ENCODE peak calls at places on chromosomes 2 and 18, in five cellular contexts. E is body of pancreas, F is gastrocnemius medialis, V is right lobe of liver, J is heart right ventricle. X is an unnamed sample. For H3K4me1 and H3K36me3, the result is how much of the 10 kb centered on the place peaks cover.

GRCh38 chr2:183604065-183604464 is 479.8 kb downstream of the NUP35 start:
- DNase-seq in F (no peak), J (no peak), V (no peak), E (no peak), X (no peak)

GRCh38 chr2:74250189-74250631 is 51.8 kb downstream of the MTHFD2 start:
- DNase-seq in F (no peak), E (peak), V (peak), J (peak), X (no peak)

GRCh38 chr2:11635141-11635540 is 34.9 kb downstream of the NTSR2 start:
- DNase-seq in E (no peak), J (no peak), F (no peak), V (no peak), X (no peak)

GRCh38 chr2:54499666-54500065 is 43.5 kb downstream of the SPTBN1 start:
- DNase-seq in V (no peak), E (no peak), F (no peak), J (no peak), X (no peak)

GRCh38 chr18:43526436-43527150 is 249.3 kb upstream of the SYT4 start:
- DNase-seq in J (no peak), F (no peak), E (no peak), V (no peak), X (no peak)

GRCh38 chr2:239009001-239009961 is 161.4 kb downstream of the TWIST2 start:
- DNase-seq in J (no peak), F (no peak), E (no peak), V (no peak), X (peak)

GRCh38 chr18:36672437-36673344 is 156.1 kb downstream of the TPGS2 start:
- DNase-seq in J (no peak), E (peak), F (peak), V (no peak), X (no peak)

GRCh38 chr18:34624551-34624950 is 85.5 kb upstream of the DTNA start:
- DNase-seq in F (no peak), E (no peak), J (no peak), V (no peak), X (no peak)

GRCh38 chr18:78069784-78070664 is 820.4 kb downstream of the GALR1 start:
- DNase-seq in F (no peak), V (no peak), E (peak), J (no peak), X (no peak)

GRCh38 chr2:24351627-24351938 is 8.8 kb downstream of the ITSN2 start:
- DNase-seq in F (no peak), E (no peak), J (no peak), V (no peak), X (no peak)

DNA sequence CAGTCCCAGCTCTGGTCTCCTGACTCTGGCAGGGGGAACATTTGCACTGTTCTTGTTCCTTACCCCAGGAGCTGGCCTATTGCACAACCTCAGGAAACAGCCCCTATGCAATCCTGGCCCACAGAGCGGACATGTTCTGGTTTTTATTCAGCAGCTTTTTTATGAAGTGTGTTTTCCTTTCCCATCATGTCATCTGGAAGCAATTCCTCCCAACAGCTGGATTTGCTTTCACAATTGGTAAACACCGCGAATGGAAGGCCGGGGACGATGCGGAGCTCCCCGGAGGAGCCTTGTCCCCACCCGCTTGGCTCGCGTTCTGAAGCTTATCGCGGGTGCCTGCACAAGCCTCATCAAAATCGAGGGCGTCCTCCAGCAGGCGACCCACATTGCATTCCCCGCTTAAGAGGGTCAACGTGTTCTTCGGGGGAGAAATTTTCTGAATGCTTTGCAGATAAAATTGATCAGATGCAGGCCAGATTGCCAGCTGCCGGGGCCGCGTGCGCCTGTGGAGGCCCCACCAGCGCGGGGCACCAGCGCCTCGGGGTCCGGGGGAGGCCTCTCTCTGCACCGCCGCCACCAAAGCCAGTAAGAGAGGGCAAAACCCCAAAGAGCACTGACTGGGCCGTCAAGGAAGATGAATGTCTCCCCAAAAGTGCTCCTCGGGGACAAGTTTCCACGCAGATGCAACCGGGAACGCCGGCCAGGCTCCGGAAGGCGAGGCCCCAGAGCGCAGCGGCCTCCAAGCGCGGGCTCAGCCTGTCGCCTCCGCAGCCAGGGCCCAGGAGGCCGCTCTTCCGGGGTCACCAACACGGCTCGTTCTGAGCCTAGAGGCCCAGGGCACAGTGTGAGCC is 60.3 kb upstream of the SP3 start:
- DNase-seq in F (peak), E (peak), J (peak), V (no peak), X (peak)
- H3K27ac ChIP-seq in F (peak), E (peak), J (peak), V (peak), X (no peak)

DNA sequence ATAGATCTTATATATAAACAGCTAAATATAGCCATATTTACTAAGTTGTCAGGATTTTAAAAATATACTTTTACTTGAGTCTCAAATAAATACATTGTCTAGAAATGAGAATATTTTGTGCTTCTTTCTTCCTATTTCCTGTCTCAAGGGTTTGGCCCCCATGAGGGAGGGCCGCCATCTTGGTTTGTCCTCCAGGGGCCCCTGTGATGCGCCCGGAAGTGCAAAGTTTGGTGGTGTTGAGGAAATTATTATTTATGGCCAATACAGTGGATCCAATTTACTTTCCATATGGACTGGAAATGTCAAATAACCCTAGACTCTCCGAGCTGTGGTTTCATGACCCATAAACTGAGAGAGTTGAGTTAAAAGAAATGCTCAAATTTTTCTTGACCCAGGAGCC is 104.7 kb upstream of the OTOS start:
- DNase-seq in F (no peak), V (no peak), J (no peak), E (no peak), X (no peak)
- H3K4me1 ChIP-seq in F (under half), V (under half), J (under half), E (under half), X (under half)

GRCh38 chr2:189045836-189046235 is 71.7 kb downstream of the COL3A1 start:
- DNase-seq in J (no peak), E (no peak), F (no peak), V (no peak), X (no peak)
- H3K36me3 ChIP-seq in J (under half), E (under half), F (under half), V (under half), X (under half)

DNA sequence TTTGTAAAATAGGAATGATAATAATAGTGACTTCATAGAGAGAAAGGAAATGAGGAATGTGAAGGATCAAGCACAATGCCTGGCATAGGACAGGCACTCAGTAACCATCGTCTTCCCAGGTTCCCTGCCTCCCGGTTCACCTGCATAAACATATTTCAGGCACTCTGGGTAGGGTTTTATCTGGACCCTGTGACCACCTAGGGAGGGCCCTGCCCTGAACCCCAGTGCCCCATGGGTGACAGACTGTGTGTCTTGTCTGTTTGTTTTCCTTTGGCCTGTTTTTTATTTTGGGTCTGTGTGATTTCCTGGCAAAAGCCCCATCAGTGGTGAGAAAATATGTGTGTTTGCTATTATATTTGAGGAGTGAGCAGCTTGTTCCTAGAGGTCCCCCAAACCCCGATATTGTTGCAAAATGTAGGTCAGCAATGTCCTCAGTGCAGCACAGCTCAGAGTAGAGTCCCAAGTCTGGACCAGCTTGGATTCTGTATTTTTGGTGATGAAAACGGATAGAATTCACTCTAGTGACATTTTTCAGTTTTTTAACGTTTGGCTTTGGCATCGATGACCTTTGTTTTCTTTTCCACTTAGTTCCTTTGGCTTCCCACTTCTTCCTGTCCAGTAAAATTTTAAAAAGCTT is 9.6 kb upstream of the NT5C1B start:
- DNase-seq in V (peak), E (no peak), J (no peak), F (no peak), X (no peak)
- H3K27ac ChIP-seq in V (peak), E (no peak), J (no peak), F (no peak), X (no peak)

GRCh38 chr18:76446746-76447267 is 48.2 kb downstream of the ZNF516 start:
- DNase-seq in J (no peak), E (no peak), F (no peak), V (no peak), X (no peak)
- H3K4me1 ChIP-seq in J (half or more), E (under half), F (half or more), V (under half), X (under half)

GRCh38 chr18:29838556-29838955 is 1204.0 kb downstream of the DSC3 start:
- DNase-seq in E (no peak), F (no peak), J (no peak), V (no peak), X (no peak)
- H3K36me3 ChIP-seq in E (under half), F (under half), J (under half), V (under half), X (under half)

GRCh38 chr2:70553334-70553583 is 367 bp downstream of the TGFA start:
- DNase-seq in J (no peak), V (peak), E (peak), F (no peak), X (peak)
- H3K27ac ChIP-seq in J (peak), V (peak), E (peak), F (no peak), X (no peak)

GRCh38 chr2:47167149-47167548 is 12.0 kb upstream of the STPG4 start:
- DNase-seq in V (no peak), E (no peak), F (no peak), J (no peak), X (no peak)

GRCh38 chr2:47172156-47172921 is 17.2 kb upstream of the STPG4 start:
- DNase-seq in V (no peak), J (no peak), F (no peak), E (no peak), X (peak)

GRCh38 chr2:47172922-47173695 is 18.0 kb upstream of the STPG4 start:
- DNase-seq in V (no peak), F (no peak), E (no peak), J (no peak), X (no peak)

GRCh38 chr2:47173986-47174730 is 19.1 kb upstream of the STPG4 start:
- DNase-seq in F (no peak), V (no peak), J (no peak), E (no peak), X (no peak)

GRCh38 chr2:47169784-47170183 is 14.7 kb upstream of the STPG4 start:
- DNase-seq in F (no peak), J (no peak), V (no peak), E (no peak), X (no peak)
- H3K4me1 ChIP-seq in F (half or more), J (half or more), V (under half), E (under half), X (under half)

X was measured in aorta.